ENCODE peak calls at places on chromosomes 5 and 9, in four cellular contexts. I is CD4-positive, alpha-beta memory T cell; T is neural progenitor cell; B is MM.1S. Y is an unnamed sample.

GRCh38 chr5:90037646-90038045 is 371.9 kb downstream of the CETN3 start:
- DNase-seq in I (no peak), T (no peak), B (no peak), Y (no peak)

GRCh38 chr5:43514471-43514815 is 505 bp downstream of the C5orf34 start:
- DNase-seq in I (no peak), T (no peak), B (no peak), Y (no peak)

GRCh38 chr9:37104183-37104889 is 16.0 kb upstream of the ZCCHC7 start:
- DNase-seq in I (no peak), T (no peak), B (peak; percentile 20), Y (peak; percentile 52)

GRCh38 chr9:71783120-71783523 is 14.8 kb upstream of the CEMIP2 start:
- DNase-seq in I (peak; percentile 90), T (no peak), B (no peak), Y (peak; percentile 70)

GRCh38 chr5:98510111-98510510 is 263.4 kb upstream of the RGMB start:
- DNase-seq in I (no peak), T (no peak), B (no peak), Y (peak; percentile 58)

GRCh38 chr5:62578540-62578939 is at the start of gene LRRC70:
- DNase-seq in I (peak; percentile 87), T (peak; percentile 21), B (peak; percentile 94), Y (no peak)

GRCh38 chr9:78989031-78989658 is 582.6 kb upstream of the TLE4 start:
- DNase-seq in I (no peak), T (no peak), B (no peak), Y (no peak)

GRCh38 chr9:128080218-128080617 is 12.2 kb downstream of the SLC25A25 start:
- DNase-seq in I (no peak), T (no peak), B (no peak), Y (no peak)

GRCh38 chr5:151388960-151389359 is 41.6 kb upstream of the SLC36A2 start:
- DNase-seq in I (no peak), T (no peak), B (no peak), Y (no peak)

GRCh38 chr5:77168187-77168883 is 42.1 kb upstream of the PDE8B start:
- DNase-seq in I (no peak), T (no peak), B (no peak), Y (peak; percentile 27)

GRCh38 chr5:94916619-94917018 is 298.1 kb downstream of the SLF1 start:
- DNase-seq in I (no peak), T (no peak), B (no peak), Y (no peak)

GRCh38 chr9:112239284-112239683 is 64.2 kb upstream of the SUSD1 start:
- DNase-seq in I (no peak), T (no peak), B (no peak), Y (peak; percentile 54)

GRCh38 chr9:135086597-135087488 is 625 bp upstream of the OLFM1 start:
- DNase-seq in I (no peak), T (no peak), B (no peak), Y (peak; percentile 60)

GRCh38 chr9:16501726-16502125 is 368.7 kb downstream of the BNC2 start:
- DNase-seq in I (no peak), T (no peak), B (no peak), Y (no peak)

GRCh38 chr9:37414503-37414943 is 8.0 kb upstream of the GRHPR start:
- DNase-seq in I (no peak), T (peak; percentile 23), B (no peak), Y (peak; percentile 58)

GRCh38 chr5:159120446-159120845 is 20.7 kb upstream of the EBF1 start:
- DNase-seq in I (peak; percentile 68), T (no peak), B (peak; percentile 95), Y (no peak)

GRCh38 chr5:160699301-160699700 is 152.7 kb downstream of the ATP10B start:
- DNase-seq in I (no peak), T (peak; percentile 12), B (no peak), Y (no peak)
- H3K36me3 ChIP-seq in I (no peaks in the 10 kb centered on the region), T (no peaks in the 10 kb centered on the region), B (no peaks in the 10 kb centered on the region), Y (no peaks in the 10 kb centered on the region)

GRCh38 chr5:170382790-170383189 is 6.4 kb downstream of the KCNMB1 start:
- DNase-seq in I (no peak), T (no peak), B (no peak), Y (no peak)
- H3K36me3 ChIP-seq in I (no peaks in the 10 kb centered on the region), T (no peaks in the 10 kb centered on the region), B (no peaks in the 10 kb centered on the region), Y (no peaks in the 10 kb centered on the region)

GRCh38 chr9:15468113-15468512 is 42.7 kb downstream of the PSIP1 start:
- DNase-seq in I (no peak), T (no peak), B (no peak), Y (no peak)
- H3K36me3 ChIP-seq in I (peaks cover 45% of the 10 kb centered on the region), T (peaks cover 75% of the 10 kb centered on the region), B (no peaks in the 10 kb centered on the region), Y (peaks cover 96% of the 10 kb centered on the region)

DNA sequence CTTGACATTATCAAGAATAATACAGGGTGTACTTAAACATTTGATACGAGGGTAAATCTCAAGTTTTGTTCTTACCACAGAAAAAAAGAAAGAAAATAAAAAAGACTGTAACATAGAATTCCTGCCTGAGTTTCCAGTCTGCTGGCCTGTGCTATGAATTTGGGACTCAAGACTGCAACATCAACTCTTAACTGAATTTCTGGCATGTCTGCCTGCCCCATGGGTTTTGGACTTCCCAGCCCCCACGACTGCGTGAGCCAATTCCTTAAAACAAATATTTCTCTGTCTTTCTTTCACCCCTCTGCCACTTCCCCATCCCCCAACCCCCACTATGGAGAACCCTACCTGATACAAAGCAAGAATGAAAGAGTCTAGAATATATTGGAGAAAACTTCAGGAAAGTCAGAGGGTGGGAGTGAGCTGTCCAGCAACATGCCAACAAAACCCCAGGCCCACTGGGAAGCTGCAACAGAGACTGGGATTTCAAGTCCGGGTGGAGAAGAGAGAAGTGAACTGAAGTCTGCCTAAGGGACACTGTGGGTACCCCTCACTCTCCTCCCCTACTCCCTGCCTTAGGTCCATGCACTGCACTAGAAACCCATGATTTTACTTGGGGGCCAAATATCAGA is 43.0 kb downstream of the MARCHF3 start:
- DNase-seq in I (no peak), T (no peak), B (no peak), Y (no peak)
- H3K36me3 ChIP-seq in I (no peaks in the 10 kb centered on the region), T (no peaks in the 10 kb centered on the region), B (no peaks in the 10 kb centered on the region), Y (no peaks in the 10 kb centered on the region)

DNA sequence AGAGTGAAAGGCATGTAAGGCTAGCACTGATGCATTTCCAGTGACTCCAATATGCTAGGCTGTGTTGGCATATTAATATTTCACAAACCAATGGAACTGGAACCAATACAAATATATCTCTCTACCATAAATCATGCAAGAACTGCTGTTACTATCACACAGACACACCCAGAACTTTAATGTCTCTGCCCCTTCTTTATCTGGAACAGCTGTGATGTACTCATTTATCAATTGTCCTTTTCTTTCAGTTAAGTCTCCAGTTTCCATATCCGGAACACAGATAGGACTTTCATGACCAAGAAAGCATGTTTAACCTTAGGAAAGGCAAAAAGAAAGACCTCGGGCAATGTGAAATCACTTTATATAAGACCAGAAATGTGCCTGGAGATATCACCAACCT is 70.3 kb downstream of the SPTLC1 start:
- DNase-seq in I (no peak), T (no peak), B (no peak), Y (no peak)
- H3K36me3 ChIP-seq in I (peaks cover 65% of the 10 kb centered on the region), T (peaks cover 22% of the 10 kb centered on the region), B (peaks cover 8% of the 10 kb centered on the region), Y (peaks cover 89% of the 10 kb centered on the region)

GRCh38 chr5:124697912-124698690 is 48.3 kb downstream of the ZNF608 start:
- DNase-seq in I (no peak), T (peak; percentile 39), B (no peak), Y (no peak)
- H3K36me3 ChIP-seq in I (no peaks in the 10 kb centered on the region), T (peaks cover 10% of the 10 kb centered on the region), B (no peaks in the 10 kb centered on the region), Y (peaks cover 63% of the 10 kb centered on the region)

GRCh38 chr9:34555435-34556230 is 32.8 kb upstream of the ENHO start:
- DNase-seq in I (no peak), T (no peak), B (no peak), Y (peak; percentile 42)

GRCh38 chr9:34555002-34555348 is 32.2 kb upstream of the ENHO start:
- DNase-seq in I (no peak), T (peak; percentile 44), B (no peak), Y (peak; percentile 44)

GRCh38 chr9:34552986-34553385 is 30.2 kb upstream of the ENHO start:
- DNase-seq in I (no peak), T (no peak), B (no peak), Y (peak; percentile 32)

GRCh38 chr9:34553511-34554021 is 30.8 kb upstream of the ENHO start:
- DNase-seq in I (no peak), T (no peak), B (no peak), Y (peak; percentile 41)

DNA sequence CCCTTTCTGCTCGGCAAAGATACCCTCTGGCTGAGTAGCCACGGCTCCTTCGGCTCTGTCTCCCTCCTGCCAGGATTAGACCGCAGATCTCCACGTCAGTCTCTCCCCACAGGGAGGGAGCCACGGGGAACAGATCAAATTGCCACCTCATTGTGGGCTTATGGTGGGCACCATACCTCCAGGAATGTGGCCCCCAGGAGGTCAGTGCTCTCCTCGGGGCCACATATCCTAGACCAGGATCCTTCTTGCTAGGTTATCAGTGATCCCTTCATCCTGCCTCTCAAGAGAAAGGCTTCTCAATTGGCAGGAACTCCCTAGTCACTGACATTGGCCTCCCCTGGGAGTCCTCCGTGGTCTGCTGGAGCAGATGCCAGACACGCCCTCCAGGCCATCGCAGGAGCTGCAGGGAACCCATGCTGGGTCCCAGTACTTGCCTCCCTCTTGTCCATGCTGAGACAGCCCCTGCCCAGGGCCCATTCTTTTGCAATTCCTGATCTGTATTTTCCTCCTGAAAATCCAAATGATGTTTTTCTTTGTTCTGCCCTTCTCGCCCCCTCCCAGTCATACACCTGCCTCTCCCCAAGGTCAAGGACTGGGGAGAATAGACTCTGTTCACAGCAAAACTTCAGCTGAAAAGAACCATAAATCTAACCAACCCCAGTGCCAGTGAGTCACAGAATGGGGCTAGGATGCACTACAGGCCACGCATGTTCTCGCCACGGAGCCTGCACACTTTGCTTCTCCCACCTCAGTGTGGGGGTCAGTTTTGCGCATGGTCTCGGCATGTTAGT is 31.6 kb upstream of the ENHO start:
- DNase-seq in I (no peak), T (no peak), B (no peak), Y (peak; percentile 77)
- H3K36me3 ChIP-seq in I (no peaks in the 10 kb centered on the region), T (no peaks in the 10 kb centered on the region), B (no peaks in the 10 kb centered on the region), Y (no peaks in the 10 kb centered on the region)

GRCh38 chr5:71481441-71481840 is 26.0 kb downstream of the BDP1 start:
- DNase-seq in I (no peak), T (no peak), B (no peak), Y (no peak)
- H3K36me3 ChIP-seq in I (peaks cover 16% of the 10 kb centered on the region), T (peaks cover 12% of the 10 kb centered on the region), B (peaks cover 3% of the 10 kb centered on the region), Y (peaks cover 77% of the 10 kb centered on the region)

GRCh38 chr9:130627896-130628792 is 36.2 kb upstream of the PRDM12 start:
- DNase-seq in I (no peak), T (no peak), B (no peak), Y (no peak)
- H3K36me3 ChIP-seq in I (peaks cover 88% of the 10 kb centered on the region), T (no peaks in the 10 kb centered on the region), B (no peaks in the 10 kb centered on the region), Y (peaks cover 96% of the 10 kb centered on the region)

Y was measured in endodermal cell.